ENCODE peak calls at places on chromosomes 13 and 19, in seven cellular contexts. Z is SW 1271; J is stimulated activated CD4-positive, alpha-beta T cell treated with anti-CD3 and anti-CD28 coated beads, Interleukin-12 subunit alpha, Interleukin-12 subunit beta, amount 100 ng/mL, for 24 hours; P is amniotic stem cell; H is left lung; G is ecto neural progenitor cell; N is AG08396. E is an unnamed sample.

GRCh38 chr13:21670006-21670882 is 629 bp upstream of the FGF9 start:
- DNase-seq in H (peak), G (peak), N (peak), Z (peak), P (no peak), J (peak), E (peak)

GRCh38 chr13:88908896-88909535 is 1237.8 kb downstream of the SLITRK5 start:
- DNase-seq in H (no peak), N (no peak), Z (no peak), P (no peak), J (no peak), G (no peak), E (peak)

GRCh38 chr19:31783592-31783991 is 434.4 kb upstream of the TSHZ3 start:
- DNase-seq in Z (no peak), G (no peak), N (no peak), H (no peak), J (no peak), P (no peak), E (no peak)

GRCh38 chr13:46553886-46554855 is 1.2 kb downstream of the LRCH1 start:
- DNase-seq in J (peak), Z (peak), H (peak), G (peak), N (peak), P (peak), E (peak)

GRCh38 chr13:112374271-112374670 is 1.9 kb upstream of the SPACA7 start:
- DNase-seq in G (peak), J (no peak), H (no peak), Z (no peak), P (no peak), N (no peak), E (no peak)

GRCh38 chr13:45258339-45258685 is 57.5 kb upstream of the KCTD4 start:
- DNase-seq in N (no peak), G (no peak), P (no peak), Z (no peak), H (peak), J (no peak), E (no peak)

GRCh38 chr19:35755550-35756371 is 1.1 kb downstream of the HSPB6 start:
- DNase-seq in N (peak), G (no peak), P (no peak), H (no peak), J (no peak), Z (no peak), E (no peak)

GRCh38 chr13:113592571-113592970 is 8.0 kb downstream of the TFDP1 start:
- DNase-seq in H (no peak), Z (no peak), G (peak), P (no peak), N (no peak), J (no peak), E (no peak)

GRCh38 chr19:50252111-50252886 is 48.9 kb downstream of the MYH14 start:
- DNase-seq in H (no peak), Z (peak), G (no peak), P (no peak), N (no peak), J (peak), E (peak)

GRCh38 chr13:91375119-91375729 is 23.2 kb upstream of the GPC5 start:
- DNase-seq in P (no peak), J (no peak), G (no peak), N (peak), H (no peak), Z (no peak), E (peak)

GRCh38 chr19:13839938-13840750 is 36.8 kb upstream of the NANOS3 start:
- DNase-seq in N (peak), Z (peak), G (no peak), P (peak), J (no peak), H (peak), E (no peak)

GRCh38 chr13:93603043-93603442 is 376.4 kb downstream of the GPC6 start:
- DNase-seq in G (no peak), N (peak), P (peak), J (no peak), H (no peak), Z (no peak), E (no peak)

GRCh38 chr13:50226515-50227147 is 211.4 kb downstream of the KCNRG start:
- DNase-seq in Z (no peak), N (no peak), J (no peak), H (no peak), P (no peak), G (no peak), E (no peak)

GRCh38 chr13:111337206-111337605 is 16.8 kb downstream of the TEX29 start:
- DNase-seq in J (no peak), Z (peak), P (peak), H (no peak), N (peak), G (peak), E (no peak)

GRCh38 chr19:11673608-11674041 is 65.1 kb downstream of the ZNF823 start:
- DNase-seq in P (peak), H (peak), J (no peak), G (peak), Z (no peak), N (peak), E (peak)

GRCh38 chr13:47277774-47278173 is 380.9 kb upstream of the HTR2A start:
- DNase-seq in N (no peak), P (no peak), Z (no peak), J (no peak), G (no peak), H (no peak), E (no peak)

GRCh38 chr13:73934771-73935170 is 199.4 kb downstream of the KLF12 start:
- DNase-seq in G (no peak), J (no peak), Z (no peak), N (no peak), P (no peak), H (no peak), E (no peak)

GRCh38 chr13:88932950-88933349 is 1261.8 kb downstream of the SLITRK5 start:
- DNase-seq in G (no peak), N (no peak), P (no peak), Z (no peak), J (no peak), H (no peak), E (no peak)

GRCh38 chr13:97521726-97522125 is 87.8 kb downstream of the RAP2A start:
- DNase-seq in J (no peak), G (no peak), H (no peak), P (no peak), Z (no peak), N (no peak), E (no peak)

E was measured in SK-MEL-5.